ENCODE peak calls at places on chromosomes 1 and 21, in five cellular contexts. One of them, this sample, is unnamed.

GRCh38 chr1:202159534-202160371 is 649 bp downstream of the PTPN7 start:
- DNase-seq in A549: no peak
- DNase-seq in IMR-90: no peak
- DNase-seq in HepG2: no peak
- DNase-seq in H1: no peak
- DNase-seq in this sample: peak

GRCh38 chr1:201461193-201461657 is 7.8 kb downstream of the PHLDA3 start:
- DNase-seq in A549: peak
- DNase-seq in IMR-90: peak
- DNase-seq in HepG2: peak
- DNase-seq in H1: no peak
- DNase-seq in this sample: peak

GRCh38 chr1:165828581-165829329 is 1.3 kb downstream of the UCK2 start:
- DNase-seq in A549: peak
- DNase-seq in IMR-90: peak
- DNase-seq in HepG2: peak
- DNase-seq in H1: no peak
- DNase-seq in this sample: peak

GRCh38 chr1:235050911-235051360 is 77.7 kb downstream of the TOMM20 start:
- DNase-seq in A549: no peak
- DNase-seq in IMR-90: peak
- DNase-seq in HepG2: no peak
- DNase-seq in H1: no peak
- DNase-seq in this sample: peak

GRCh38 chr1:70706381-70707173 is 295.5 kb downstream of the CTH start:
- DNase-seq in A549: no peak
- DNase-seq in IMR-90: no peak
- DNase-seq in HepG2: no peak
- DNase-seq in H1: peak
- DNase-seq in this sample: no peak

GRCh38 chr1:226702318-226702956 is 36.6 kb downstream of the ITPKB start:
- DNase-seq in A549: no peak
- DNase-seq in IMR-90: peak
- DNase-seq in HepG2: no peak
- DNase-seq in H1: no peak
- DNase-seq in this sample: no peak

GRCh38 chr21:37668462-37669239 is 247.6 kb downstream of the KCNJ6 start:
- DNase-seq in A549: no peak
- DNase-seq in IMR-90: no peak
- DNase-seq in HepG2: no peak
- DNase-seq in H1: no peak
- DNase-seq in this sample: no peak

GRCh38 chr1:237467320-237467719 is 423.4 kb downstream of the ZP4 start:
- DNase-seq in A549: no peak
- DNase-seq in IMR-90: no peak
- DNase-seq in HepG2: no peak
- DNase-seq in H1: no peak
- DNase-seq in this sample: no peak

GRCh38 chr1:2801046-2801445 is 447 bp downstream of the TTC34 start:
- DNase-seq in A549: no peak
- DNase-seq in IMR-90: no peak
- DNase-seq in HepG2: no peak
- DNase-seq in H1: no peak
- DNase-seq in this sample: no peak

GRCh38 chr1:9861371-9861770 is 37.6 kb upstream of the CLSTN1 start:
- DNase-seq in A549: no peak
- DNase-seq in IMR-90: no peak
- DNase-seq in HepG2: no peak
- DNase-seq in H1: no peak
- DNase-seq in this sample: no peak

GRCh38 chr1:11576109-11576875 is 77.9 kb downstream of the FBXO2 start:
- DNase-seq in A549: no peak
- DNase-seq in IMR-90: no peak
- DNase-seq in HepG2: no peak
- DNase-seq in H1: no peak
- DNase-seq in this sample: no peak

GRCh38 chr1:14625587-14626447 is 27.3 kb downstream of the KAZN start:
- DNase-seq in A549: no peak
- DNase-seq in IMR-90: no peak
- DNase-seq in HepG2: no peak
- DNase-seq in H1: no peak
- DNase-seq in this sample: no peak

GRCh38 chr1:98205291-98206017 is 284.6 kb upstream of the DPYD start:
- DNase-seq in A549: no peak
- DNase-seq in IMR-90: no peak
- DNase-seq in HepG2: no peak
- DNase-seq in H1: peak
- DNase-seq in this sample: no peak

GRCh38 chr1:55155522-55155921 is 59.6 kb downstream of the USP24 start:
- DNase-seq in A549: no peak
- DNase-seq in IMR-90: no peak
- DNase-seq in HepG2: no peak
- DNase-seq in H1: no peak
- DNase-seq in this sample: peak

GRCh38 chr1:203148127-203148526 is 20.6 kb downstream of the ADORA1 start:
- DNase-seq in A549: no peak
- DNase-seq in IMR-90: no peak
- DNase-seq in HepG2: peak
- DNase-seq in H1: no peak
- DNase-seq in this sample: peak

GRCh38 chr21:33022828-33023573 is 2.7 kb upstream of the OLIG2 start:
- DNase-seq in A549: no peak
- DNase-seq in IMR-90: no peak
- DNase-seq in HepG2: no peak
- DNase-seq in H1: no peak
- DNase-seq in this sample: no peak

GRCh38 chr21:46111857-46112730 is 14.2 kb downstream of the COL6A2 start:
- DNase-seq in A549: no peak
- DNase-seq in IMR-90: no peak
- DNase-seq in HepG2: no peak
- DNase-seq in H1: no peak
- DNase-seq in this sample: no peak

GRCh38 chr1:76240321-76240720 is 165.8 kb downstream of the ST6GALNAC3 start:
- DNase-seq in A549: no peak
- DNase-seq in IMR-90: no peak
- DNase-seq in HepG2: no peak
- DNase-seq in H1: no peak
- DNase-seq in this sample: no peak
- TF ChIP-seq MAFK in A549: no peak
- TF ChIP-seq MAFK in IMR-90: no peak
- TF ChIP-seq MAFK in HepG2: no peak
- TF ChIP-seq MAFK in H1: no peak
- TF ChIP-seq MAFK in this sample: no peak

DNA sequence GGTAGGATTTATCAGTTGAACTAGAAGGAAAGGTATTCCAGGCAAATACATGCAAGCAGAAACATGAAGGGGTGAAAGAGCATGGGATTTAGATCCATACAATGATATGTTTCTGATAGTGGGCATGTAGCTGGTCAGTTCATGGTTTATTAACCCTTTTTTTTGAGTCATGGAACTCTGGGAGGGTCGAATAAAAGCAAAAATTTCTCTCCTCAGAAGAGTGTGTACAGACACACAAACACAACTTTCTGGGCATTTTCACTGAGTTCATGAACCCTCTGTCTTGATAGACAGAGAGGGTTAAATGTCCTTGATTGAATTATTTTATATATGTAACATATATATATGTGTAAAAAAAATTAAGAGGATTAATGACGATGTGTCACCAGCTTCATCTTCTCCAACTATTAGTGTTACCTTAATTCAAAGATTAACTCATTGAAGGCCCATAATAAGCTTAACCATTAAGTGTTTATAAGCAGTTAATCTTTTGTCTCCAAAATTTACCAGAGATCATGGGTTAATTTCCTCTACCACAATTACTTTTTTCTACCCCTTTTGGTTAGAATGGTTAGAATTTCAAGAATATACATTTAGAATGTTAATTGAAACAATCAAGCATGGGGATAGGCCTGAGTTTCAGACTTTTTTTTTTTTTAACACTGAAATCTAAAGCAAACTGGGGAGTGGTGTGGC is 4.6 kb downstream of the JUN start:
- DNase-seq in A549: peak
- DNase-seq in IMR-90: peak
- DNase-seq in HepG2: no peak
- DNase-seq in H1: no peak
- DNase-seq in this sample: no peak
- TF ChIP-seq MAFK in A549: no peak
- TF ChIP-seq MAFK in IMR-90: no peak
- TF ChIP-seq MAFK in HepG2: no peak
- TF ChIP-seq MAFK in H1: no peak
- TF ChIP-seq MAFK in this sample: no peak

GRCh38 chr1:209597496-209597895 is 14.0 kb downstream of the CAMK1G start:
- DNase-seq in A549: no peak
- DNase-seq in IMR-90: no peak
- DNase-seq in HepG2: no peak
- DNase-seq in H1: no peak
- DNase-seq in this sample: no peak
- TF ChIP-seq MAFK in A549: no peak
- TF ChIP-seq MAFK in IMR-90: no peak
- TF ChIP-seq MAFK in HepG2: no peak
- TF ChIP-seq MAFK in H1: no peak
- TF ChIP-seq MAFK in this sample: no peak

GRCh38 chr1:100535264-100535663 is 2.7 kb upstream of the GPR88 start:
- DNase-seq in A549: no peak
- DNase-seq in IMR-90: no peak
- DNase-seq in HepG2: no peak
- DNase-seq in H1: no peak
- DNase-seq in this sample: no peak

GRCh38 chr1:100539836-100540536 is 2.0 kb downstream of the GPR88 start:
- DNase-seq in A549: peak
- DNase-seq in IMR-90: peak
- DNase-seq in HepG2: no peak
- DNase-seq in H1: no peak
- DNase-seq in this sample: no peak

GRCh38 chr1:100536031-100536430 is 1.9 kb upstream of the GPR88 start:
- DNase-seq in A549: no peak
- DNase-seq in IMR-90: no peak
- DNase-seq in HepG2: no peak
- DNase-seq in H1: no peak
- DNase-seq in this sample: no peak

GRCh38 chr1:100542264-100542663 is 4.3 kb downstream of the GPR88 start:
- DNase-seq in A549: no peak
- DNase-seq in IMR-90: no peak
- DNase-seq in HepG2: no peak
- DNase-seq in H1: no peak
- DNase-seq in this sample: no peak

DNA sequence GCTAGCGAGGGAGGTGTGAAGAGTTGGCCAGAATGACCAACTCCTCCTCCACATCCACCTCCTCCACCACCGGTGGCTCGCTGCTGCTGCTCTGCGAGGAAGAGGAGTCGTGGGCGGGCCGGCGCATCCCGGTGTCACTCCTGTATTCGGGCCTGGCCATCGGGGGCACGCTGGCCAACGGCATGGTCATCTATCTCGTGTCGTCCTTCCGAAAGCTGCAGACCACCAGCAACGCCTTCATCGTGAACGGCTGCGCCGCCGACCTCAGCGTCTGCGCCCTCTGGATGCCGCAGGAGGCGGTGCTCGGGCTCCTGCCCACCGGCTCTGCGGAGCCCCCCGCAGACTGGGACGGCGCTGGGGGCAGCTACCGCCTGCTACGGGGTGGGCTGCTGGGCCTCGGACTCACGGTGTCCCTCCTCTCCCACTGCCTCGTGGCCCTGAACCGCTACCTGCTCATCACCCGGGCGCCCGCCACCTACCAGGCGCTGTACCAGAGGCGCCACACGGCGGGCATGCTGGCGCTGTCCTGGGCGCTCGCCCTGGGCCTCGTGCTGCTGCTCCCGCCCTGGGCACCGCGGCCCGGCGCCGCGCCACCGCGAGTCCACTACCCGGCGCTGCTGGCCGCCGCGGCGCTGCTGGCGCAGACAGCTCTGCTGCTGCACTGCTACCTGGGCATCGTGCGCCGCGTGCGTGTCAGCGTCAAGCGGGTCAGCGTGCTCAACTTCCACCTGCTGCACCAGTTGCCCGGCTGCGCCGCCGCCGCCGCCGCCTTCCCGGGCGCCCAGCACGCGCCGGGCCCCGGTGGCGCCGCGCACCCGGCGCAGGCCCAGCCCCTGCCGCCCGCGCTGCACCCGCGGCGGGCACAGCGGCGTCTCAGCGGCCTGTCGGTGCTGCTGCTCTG is 1.2 kb downstream of the GPR88 start:
- DNase-seq in A549: peak
- DNase-seq in IMR-90: peak
- DNase-seq in HepG2: no peak
- DNase-seq in H1: no peak
- DNase-seq in this sample: no peak
- TF ChIP-seq MAFK in A549: no peak
- TF ChIP-seq MAFK in IMR-90: no peak
- TF ChIP-seq MAFK in HepG2: no peak
- TF ChIP-seq MAFK in H1: no peak
- TF ChIP-seq MAFK in this sample: no peak

GRCh38 chr21:28338906-28339305 is 653.8 kb downstream of the LTN1 start:
- DNase-seq in A549: no peak
- DNase-seq in IMR-90: no peak
- DNase-seq in HepG2: no peak
- DNase-seq in H1: no peak
- DNase-seq in this sample: no peak
- TF ChIP-seq MAFK in A549: no peak
- TF ChIP-seq MAFK in IMR-90: no peak
- TF ChIP-seq MAFK in HepG2: no peak
- TF ChIP-seq MAFK in H1: no peak
- TF ChIP-seq MAFK in this sample: no peak

GRCh38 chr21:31137951-31138350 is 99.7 kb upstream of the KRTAP19-8 start:
- DNase-seq in A549: no peak
- DNase-seq in IMR-90: no peak
- DNase-seq in HepG2: no peak
- DNase-seq in H1: no peak
- DNase-seq in this sample: no peak
- TF ChIP-seq MAFK in A549: peak
- TF ChIP-seq MAFK in IMR-90: peak
- TF ChIP-seq MAFK in HepG2: peak
- TF ChIP-seq MAFK in H1: no peak
- TF ChIP-seq MAFK in this sample: peak

DNA sequence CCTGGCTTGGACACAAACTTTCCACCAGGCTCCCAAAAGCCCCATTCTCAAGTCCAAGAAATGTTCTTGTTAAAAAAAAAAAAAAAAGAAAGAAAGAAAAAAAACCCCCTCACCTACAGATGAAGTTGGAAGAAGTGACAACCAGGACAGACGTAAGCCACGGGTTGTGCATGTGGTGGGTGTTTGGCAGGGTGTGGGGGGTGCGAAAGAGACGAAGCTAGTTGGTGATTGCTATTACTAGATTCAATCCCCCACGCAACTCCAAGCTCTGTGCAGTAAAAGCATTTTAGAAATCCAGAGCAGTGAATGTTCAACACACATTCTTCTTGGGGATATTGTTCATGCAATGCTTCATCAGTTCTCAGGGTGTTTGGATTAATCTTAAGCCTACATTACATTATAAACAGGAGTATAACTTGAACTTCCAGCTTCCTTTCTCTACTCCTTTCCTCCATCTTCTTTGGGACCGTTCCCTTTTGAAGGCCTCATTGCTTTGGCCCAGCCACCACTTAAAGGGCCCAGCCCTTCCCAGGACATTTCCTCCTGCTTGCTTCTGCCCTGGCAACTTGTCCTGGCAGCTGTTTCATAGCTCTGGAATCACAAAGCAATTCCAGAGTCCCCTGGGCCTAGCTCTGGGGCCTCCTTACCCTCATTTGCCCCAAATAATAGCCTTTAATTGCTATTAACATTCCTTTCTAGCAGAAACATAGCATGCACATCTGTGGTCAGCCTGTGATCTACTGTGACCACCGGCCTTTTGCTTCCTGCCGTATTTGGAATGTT is 41.7 kb downstream of the PHC2 start:
- DNase-seq in A549: no peak
- DNase-seq in IMR-90: peak
- DNase-seq in HepG2: no peak
- DNase-seq in H1: no peak
- DNase-seq in this sample: no peak
- TF ChIP-seq MAFK in A549: no peak
- TF ChIP-seq MAFK in IMR-90: no peak
- TF ChIP-seq MAFK in HepG2: no peak
- TF ChIP-seq MAFK in H1: no peak
- TF ChIP-seq MAFK in this sample: no peak

This sample was measured in K562.